ENCODE peak calls at places on chromosomes 1 and 21, in ten cellular contexts. Y is psoas muscle; J is OCI-LY7; X is stimulated activated CD8-positive, alpha-beta memory T cell treated with anti-CD3 and anti-CD28 coated beads, Interleukin-15, amount 100 ng/mL, for 1 hour; A is activated CD4-positive, alpha-beta T cell treated with anti-CD3 and anti-CD28 coated beads for 4 hours; M is anterior cingulate cortex; Z is GF-D8; H is ACHN; K is AG10803; Q is NCI-H1105 treated with DMSO at 0.1 percent for 48 hours. L is an unnamed sample.

GRCh38 chr1:21855257-21856096 is 43.4 kb downstream of the LDLRAD2 start:
- DNase-seq in Y (no peak), J (no peak), X (no peak), A (no peak), M (no peak), Z (no peak), H (no peak), K (no peak), Q (no peak), L (no peak)

GRCh38 chr1:246170574-246171261 is 336.4 kb downstream of the SMYD3 start:
- DNase-seq in Y (no peak), J (no peak), X (no peak), A (no peak), M (no peak), Z (no peak), H (no peak), K (no peak), Q (no peak), L (no peak)

GRCh38 chr1:114833421-114833820 is 21.2 kb upstream of the SYCP1 start:
- DNase-seq in Y (no peak), J (no peak), X (no peak), A (no peak), M (no peak), Z (no peak), H (no peak), K (peak), Q (no peak), L (no peak)

GRCh38 chr1:247274857-247275256 is 19.0 kb downstream of the VN1R5 start:
- DNase-seq in Y (no peak), J (no peak), X (no peak), A (no peak), M (no peak), Z (no peak), H (no peak), K (no peak), Q (no peak), L (no peak)

GRCh38 chr1:162056043-162056442 is 13.4 kb upstream of the NOS1AP start:
- DNase-seq in Y (peak), J (peak), X (no peak), A (peak), M (peak), Z (peak), H (peak), K (peak), Q (peak), L (peak)

GRCh38 chr21:17915976-17916375 is 96.8 kb upstream of the C21orf91 start:
- DNase-seq in Y (no peak), J (no peak), X (no peak), A (no peak), M (no peak), Z (no peak), H (no peak), K (no peak), Q (no peak), L (no peak)

GRCh38 chr1:194873328-194873923 is 1687.0 kb upstream of the B3GALT2 start:
- DNase-seq in Y (no peak), J (no peak), X (no peak), A (no peak), M (no peak), Z (peak), H (no peak), K (no peak), Q (no peak), L (no peak)

GRCh38 chr1:169526998-169527397 is 41.3 kb upstream of the SLC19A2 start:
- DNase-seq in Y (no peak), J (no peak), X (no peak), A (no peak), M (no peak), Z (no peak), H (no peak), K (no peak), Q (no peak), L (no peak)

GRCh38 chr1:110212165-110213142 is 2.3 kb downstream of the KCNC4 start:
- DNase-seq in Y (no peak), J (peak), X (no peak), A (no peak), M (no peak), Z (no peak), H (no peak), K (no peak), Q (peak), L (no peak)

GRCh38 chr1:3515774-3516480 is 61.5 kb downstream of the ARHGEF16 start:
- DNase-seq in Y (no peak), J (no peak), X (no peak), A (no peak), M (no peak), Z (peak), H (no peak), K (peak), Q (no peak), L (peak)

GRCh38 chr1:21321963-21322680 is 31.9 kb upstream of the ECE1 start:
- DNase-seq in Y (no peak), J (no peak), X (no peak), A (no peak), M (no peak), Z (no peak), H (no peak), K (no peak), Q (no peak), L (no peak)

GRCh38 chr1:75618382-75618781 is 7.5 kb upstream of the SLC44A5 start:
- DNase-seq in Y (no peak), J (no peak), X (no peak), A (no peak), M (no peak), Z (no peak), H (no peak), K (no peak), Q (no peak), L (no peak)

L was measured in RPMI8226.